ENCODE peak calls at places on chromosome 9, in six cellular contexts. Q is fibroblast of the aortic adventitia; C is ureter; R is NCI-H2081; W is CD4-positive, alpha-beta T cell; S is HepG2. B is an unnamed sample.

GRCh38 chr9:131813116-131813515 is 73.2 kb upstream of the RAPGEF1 start:
- DNase-seq in W (no peak), R (no peak), Q (peak), S (no peak), C (no peak), B (no peak)

GRCh38 chr9:77013186-77013931 is 6.1 kb upstream of the FOXB2 start:
- DNase-seq in R (no peak), S (no peak), Q (no peak), W (no peak), C (no peak), B (no peak)

GRCh38 chr9:131469369-131469768 is 33.3 kb upstream of the POMT1 start:
- DNase-seq in Q (no peak), C (no peak), W (no peak), S (no peak), R (no peak), B (no peak)

GRCh38 chr9:93620881-93621820 is 44.8 kb downstream of the PHF2 start:
- DNase-seq in S (no peak), W (no peak), C (no peak), Q (no peak), R (peak), B (peak)

GRCh38 chr9:36143242-36143641 is 6.7 kb downstream of the GLIPR2 start:
- DNase-seq in W (no peak), C (no peak), S (no peak), Q (no peak), R (no peak), B (no peak)

GRCh38 chr9:5569891-5570290 is 59.0 kb upstream of the RIC1 start:
- DNase-seq in C (no peak), Q (no peak), S (no peak), W (no peak), R (no peak), B (no peak)

GRCh38 chr9:122468735-122469134 is 9.0 kb downstream of the OR1J1 start:
- DNase-seq in Q (peak), W (no peak), C (no peak), R (no peak), S (no peak), B (no peak)

GRCh38 chr9:135032041-135032835 is 55.2 kb upstream of the OLFM1 start:
- DNase-seq in S (no peak), R (no peak), Q (no peak), W (no peak), C (no peak), B (no peak)

GRCh38 chr9:125433461-125434001 is 171.9 kb downstream of the GAPVD1 start:
- DNase-seq in Q (peak), W (no peak), R (no peak), C (no peak), S (no peak), B (no peak)

GRCh38 chr9:82209797-82210470 is 221.4 kb downstream of the SPATA31D1 start:
- DNase-seq in W (no peak), C (no peak), R (no peak), Q (no peak), S (no peak), B (no peak)

GRCh38 chr9:91562412-91562811 is 138.8 kb upstream of the NFIL3 start:
- DNase-seq in C (no peak), Q (peak), W (no peak), R (no peak), S (no peak), B (no peak)

GRCh38 chr9:33290994-33291397 is 680 bp downstream of the NFX1 start:
- DNase-seq in Q (peak), S (peak), W (no peak), R (no peak), C (no peak), B (peak)

GRCh38 chr9:129133067-129133466 is 21.9 kb downstream of the PTPA start:
- DNase-seq in W (no peak), R (no peak), Q (no peak), S (no peak), C (no peak), B (no peak)

GRCh38 chr9:136728548-136729123 is 14.1 kb downstream of the LCN10 start:
- DNase-seq in Q (peak), W (no peak), R (no peak), S (no peak), C (no peak), B (no peak)

GRCh38 chr9:78898239-78898638 is 601.3 kb downstream of the PSAT1 start:
- DNase-seq in R (no peak), C (no peak), Q (no peak), W (no peak), S (no peak), B (no peak)

GRCh38 chr9:121836382-121836885 is 185.0 kb downstream of the DAB2IP start:
- DNase-seq in C (peak), Q (no peak), S (no peak), R (no peak), W (no peak), B (no peak)

GRCh38 chr9:22036866-22037626 is 27.9 kb upstream of the CDKN2B start:
- DNase-seq in Q (peak), C (no peak), R (no peak), W (no peak), S (no peak), B (no peak)

B was measured in NCI-H1092 treated with DMSO at 0.1 percent for 48 hours.